ENCODE peak calls at places on chromosomes 7 and 10, in five cellular contexts. U is HepG2, Q is A549, A is GM23338, P is K562. W is an unnamed sample.

GRCh38 chr10:64174666-64175265 is 653.6 kb downstream of the REEP3 start:
- DNase-seq in A (no peak), Q (no peak), P (no peak), U (no peak), W (no peak)

GRCh38 chr7:96310106-96310505 is 11.8 kb downstream of the SLC25A13 start:
- DNase-seq in U (no peak), Q (no peak), A (no peak), P (no peak), W (no peak)

GRCh38 chr7:107661081-107661864 is 645 bp downstream of the SLC26A4 start:
- DNase-seq in A (peak; percentile 84), Q (no peak), P (no peak), U (peak; percentile 37), W (no peak)

GRCh38 chr7:95472521-95473160 is 13.1 kb upstream of the ASB4 start:
- DNase-seq in A (no peak), Q (no peak), P (no peak), U (no peak), W (no peak)

GRCh38 chr10:96619803-96620773 is 33.3 kb upstream of the TM9SF3 start:
- DNase-seq in U (no peak), P (no peak), A (no peak), Q (no peak), W (no peak)

GRCh38 chr7:81383848-81384247 is 386.0 kb downstream of the HGF start:
- DNase-seq in A (no peak), P (no peak), Q (no peak), U (no peak), W (no peak)

GRCh38 chr7:111083423-111083822 is 7.5 kb upstream of the LRRN3 start:
- DNase-seq in P (no peak), U (no peak), A (no peak), Q (no peak), W (peak; percentile 88)

GRCh38 chr7:40800771-40801170 is 666.0 kb downstream of the SUGCT start:
- DNase-seq in P (no peak), Q (no peak), U (no peak), A (no peak), W (no peak)

GRCh38 chr7:27424231-27424630 is 181.6 kb downstream of the EVX1 start:
- DNase-seq in A (no peak), U (no peak), P (no peak), Q (no peak), W (no peak)

GRCh38 chr7:27154369-27154768 is 2.0 kb upstream of the HOXA3 start:
- DNase-seq in Q (no peak), P (no peak), U (no peak), A (no peak), W (no peak)

GRCh38 chr7:106568680-106569499 is 92.1 kb downstream of the CCDC71L start:
- DNase-seq in Q (no peak), A (peak; percentile 49), P (peak; percentile 94), U (no peak), W (no peak)

GRCh38 chr7:110090113-110090820 is 1000.7 kb upstream of the LRRN3 start:
- DNase-seq in Q (no peak), P (no peak), A (peak; percentile 57), U (peak; percentile 37), W (no peak)

GRCh38 chr7:8217200-8218068 is 44.5 kb downstream of the ICA1 start:
- DNase-seq in A (peak; percentile 88), P (peak; percentile 40), U (peak; percentile 51), Q (peak; percentile 39), W (peak; percentile 43)

GRCh38 chr7:158353606-158354570 is 233.7 kb downstream of the PTPRN2 start:
- DNase-seq in A (peak; percentile 69), P (peak; percentile 66), Q (no peak), U (peak; percentile 22), W (no peak)

GRCh38 chr10:118031351-118032075 is 15.2 kb downstream of the RAB11FIP2 start:
- DNase-seq in Q (no peak), A (no peak), U (no peak), P (no peak), W (no peak)

GRCh38 chr7:122300607-122301079 is 3.9 kb downstream of the FEZF1 start:
- DNase-seq in U (no peak), P (no peak), A (peak; percentile 45), Q (no peak), W (no peak)

GRCh38 chr7:75743455-75743859 is 4.7 kb upstream of the HIP1 start:
- DNase-seq in P (no peak), A (no peak), U (no peak), Q (no peak), W (no peak)

GRCh38 chr10:132696204-132696603 is 89.7 kb downstream of the NKX6-2 start:
- DNase-seq in Q (no peak), P (no peak), A (no peak), U (no peak), W (no peak)

GRCh38 chr7:18820981-18821380 is 296.5 kb downstream of the TWIST1 start:
- DNase-seq in Q (no peak), P (no peak), U (no peak), A (no peak), W (no peak)

GRCh38 chr7:141161959-141162547 is 88.2 kb downstream of the TMEM178B start:
- DNase-seq in Q (no peak), U (no peak), P (no peak), A (no peak), W (no peak)

GRCh38 chr10:15589109-15589508 is 130.6 kb downstream of the ITGA8 start:
- DNase-seq in P (no peak), U (no peak), A (no peak), Q (no peak), W (no peak)

GRCh38 chr10:119575506-119575905 is 21.3 kb downstream of the TIAL1 start:
- DNase-seq in U (no peak), P (peak; percentile 16), Q (peak; percentile 21), A (no peak), W (no peak)
- TF ChIP-seq JUNB in U (no peak), P (no peak), Q (no peak), A (no peak), W (no peak)

DNA sequence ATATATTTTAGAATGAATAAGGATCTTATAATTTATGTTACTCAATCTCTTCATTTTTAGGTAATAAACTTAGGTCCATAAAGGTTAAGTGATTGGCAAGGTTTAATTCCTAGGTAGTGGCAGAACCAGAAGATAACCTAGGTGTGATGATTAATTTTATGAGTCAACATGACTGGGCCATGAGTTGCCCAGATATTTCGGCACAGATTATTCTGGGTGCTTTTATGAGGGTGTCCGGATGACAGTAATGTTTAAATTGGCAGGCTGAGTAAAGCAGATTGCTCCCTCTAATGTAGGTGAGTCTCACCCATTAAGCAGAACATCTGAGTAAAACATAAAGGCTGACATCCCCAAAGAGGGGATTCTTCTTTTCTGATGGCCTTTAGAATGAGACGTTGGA is 1349.3 kb upstream of the CELF2 start:
- DNase-seq in U (no peak), A (no peak), Q (no peak), P (no peak), W (no peak)
- TF ChIP-seq JUNB in U (no peak), A (no peak), Q (no peak), P (no peak), W (no peak)

DNA sequence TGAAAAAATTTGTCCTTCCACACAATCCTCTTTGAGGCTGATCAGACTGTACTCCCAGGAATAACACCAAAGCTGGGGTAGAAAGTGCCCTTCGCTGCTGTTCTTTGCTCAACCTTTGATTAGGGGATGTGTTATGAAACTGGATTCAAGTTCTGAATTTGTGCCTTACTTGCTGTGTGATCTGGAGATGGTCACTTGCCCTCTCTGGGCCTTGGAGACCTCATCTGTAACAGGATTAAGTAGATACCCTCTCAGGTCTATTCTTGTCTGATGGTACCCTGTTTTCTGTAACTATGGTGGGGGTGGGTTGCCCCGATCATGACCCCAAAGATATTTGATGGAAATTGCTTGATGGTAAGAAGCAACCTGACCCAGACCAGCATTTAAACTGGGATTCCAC is 368.5 kb downstream of the PLXNA4 start:
- DNase-seq in Q (no peak), P (no peak), U (no peak), A (no peak), W (no peak)
- TF ChIP-seq JUNB in Q (no peak), P (no peak), U (no peak), A (no peak), W (no peak)

GRCh38 chr7:101985646-101986199 is 168.3 kb downstream of the CUX1 start:
- DNase-seq in A (peak; percentile 62), U (no peak), Q (no peak), P (no peak), W (no peak)
- TF ChIP-seq JUNB in A (no peak), U (no peak), Q (no peak), P (no peak), W (no peak)

GRCh38 chr7:44225566-44226395 is 25.0 kb downstream of the YKT6 start:
- DNase-seq in U (no peak), P (no peak), Q (no peak), A (no peak), W (no peak)

GRCh38 chr7:44223362-44224114 is 22.8 kb downstream of the YKT6 start:
- DNase-seq in P (no peak), U (no peak), Q (no peak), A (no peak), W (no peak)

GRCh38 chr7:44224216-44224950 is 23.6 kb downstream of the YKT6 start:
- DNase-seq in A (no peak), P (no peak), U (no peak), Q (no peak), W (no peak)

GRCh38 chr7:44226396-44226753 is 25.6 kb downstream of the YKT6 start:
- DNase-seq in P (no peak), U (no peak), Q (no peak), A (no peak), W (no peak)

DNA sequence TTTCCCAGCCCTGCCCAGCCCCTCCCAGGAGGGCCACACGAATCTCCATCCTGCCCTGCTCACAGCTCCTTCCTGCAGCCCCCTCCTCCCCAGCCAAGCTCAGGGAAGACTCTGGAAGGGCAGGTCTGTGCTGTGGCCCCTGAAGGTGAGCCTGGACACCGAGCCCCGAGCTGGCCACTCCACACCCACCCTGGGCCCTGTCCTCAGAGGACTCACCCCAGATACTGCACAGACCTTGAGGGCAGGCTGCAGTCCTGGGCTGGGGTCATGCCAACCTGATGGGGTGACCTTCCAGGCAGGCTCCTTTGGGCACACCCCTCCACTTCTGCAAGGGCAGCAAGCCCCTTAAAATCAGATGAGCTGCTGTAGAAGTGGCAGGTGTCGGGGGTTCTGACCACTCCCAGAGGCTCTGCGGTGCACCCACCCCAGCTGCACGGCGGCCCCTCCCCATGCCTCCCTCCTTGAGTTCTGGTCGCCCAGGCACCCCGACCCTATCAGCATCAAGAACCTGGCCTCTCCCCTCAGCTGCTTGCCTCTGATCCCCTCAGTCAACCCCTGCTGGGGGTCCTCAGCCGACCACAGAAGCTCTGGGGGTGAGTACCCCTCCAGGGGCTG is 24.3 kb downstream of the YKT6 start:
- DNase-seq in U (no peak), Q (no peak), P (no peak), A (no peak), W (no peak)
- TF ChIP-seq JUNB in U (no peak), Q (no peak), P (no peak), A (no peak), W (no peak)

GRCh38 chr10:120570418-120570817 is 113.4 kb downstream of the PLPP4 start:
- DNase-seq in U (no peak), Q (no peak), A (no peak), P (no peak), W (no peak)

GRCh38 chr10:120574986-120575385 is 118.0 kb downstream of the PLPP4 start:
- DNase-seq in P (no peak), A (no peak), U (no peak), Q (no peak), W (no peak)

GRCh38 chr10:120571256-120571655 is 114.2 kb downstream of the PLPP4 start:
- DNase-seq in U (no peak), Q (no peak), A (no peak), P (no peak), W (no peak)

GRCh38 chr10:120575411-120575810 is 118.4 kb downstream of the PLPP4 start:
- DNase-seq in P (no peak), A (no peak), Q (no peak), U (no peak), W (no peak)

GRCh38 chr10:120573355-120573754 is 116.3 kb downstream of the PLPP4 start:
- DNase-seq in U (no peak), A (no peak), P (no peak), Q (no peak), W (no peak)
- TF ChIP-seq JUNB in U (no peak), A (no peak), P (no peak), Q (no peak), W (no peak)